ENCODE peak calls at places on chromosomes 16 and 17, in eight cellular contexts. B is aorta, Q is substantia nigra, N is colonic mucosa, P is lung, T is heart right ventricle, A is body of pancreas, U is esophagus squamous epithelium. O is an unnamed sample.

GRCh38 chr17:46167826-46168569 is 25.2 kb downstream of the KANSL1 start:
- DNase-seq in A (no peak), B (no peak), P (no peak), Q (no peak), N (no peak), T (no peak), U (no peak), O (no peak)

GRCh38 chr17:47180337-47180736 is 8.8 kb downstream of the CDC27 start:
- DNase-seq in T (no peak), N (no peak), A (no peak), U (no peak), P (no peak), Q (no peak), B (no peak), O (no peak)

GRCh38 chr17:5249615-5250014 is 15.0 kb upstream of the SCIMP start:
- DNase-seq in B (peak), A (peak), N (peak), Q (peak), U (no peak), P (peak), T (no peak), O (no peak)

GRCh38 chr17:549197-550040 is 165.2 kb downstream of the VPS53 start:
- DNase-seq in T (no peak), U (no peak), Q (no peak), B (no peak), N (no peak), A (no peak), P (no peak), O (no peak)

GRCh38 chr17:21028192-21028591 is 14.6 kb downstream of the USP22 start:
- DNase-seq in P (no peak), N (no peak), T (no peak), Q (no peak), B (no peak), A (no peak), U (no peak), O (peak)

GRCh38 chr17:63516910-63517824 is 6.0 kb upstream of the KCNH6 start:
- DNase-seq in Q (no peak), T (no peak), B (no peak), A (no peak), P (no peak), U (no peak), N (no peak), O (no peak)

GRCh38 chr16:58002411-58002790 is 1.2 kb downstream of the USB1 start:
- DNase-seq in P (no peak), U (no peak), T (no peak), B (no peak), Q (no peak), N (no peak), A (no peak), O (no peak)

GRCh38 chr16:55113195-55113594 is 182.5 kb downstream of the IRX5 start:
- DNase-seq in T (no peak), Q (no peak), N (no peak), P (no peak), A (no peak), U (no peak), B (no peak), O (no peak)

GRCh38 chr17:14437176-14437575 is 136.3 kb downstream of the HS3ST3B1 start:
- DNase-seq in T (no peak), U (no peak), N (no peak), A (no peak), B (no peak), Q (no peak), P (no peak), O (no peak)

GRCh38 chr16:21560462-21560861 is 38.9 kb upstream of the METTL9 start:
- DNase-seq in B (no peak), Q (no peak), P (no peak), U (no peak), A (no peak), T (no peak), N (no peak), O (no peak)

GRCh38 chr16:51155901-51156810 is 5.1 kb upstream of the SALL1 start:
- DNase-seq in P (no peak), U (no peak), T (no peak), A (no peak), N (no peak), B (no peak), Q (no peak), O (no peak)

GRCh38 chr16:48531011-48531962 is 78.7 kb downstream of the N4BP1 start:
- DNase-seq in P (no peak), U (no peak), T (peak), Q (no peak), N (no peak), B (no peak), A (no peak), O (no peak)

GRCh38 chr16:88816736-88817535 is 5.2 kb upstream of the APRT start:
- DNase-seq in A (no peak), P (no peak), N (no peak), Q (no peak), B (no peak), T (no peak), U (no peak), O (no peak)

GRCh38 chr17:19876524-19877161 is 8.9 kb upstream of the ULK2 start:
- DNase-seq in P (peak), A (peak), Q (no peak), N (peak), T (peak), B (peak), U (no peak), O (peak)

GRCh38 chr17:60167095-60167741 is 17.4 kb downstream of the CA4 start:
- DNase-seq in P (no peak), Q (no peak), N (peak), B (peak), T (no peak), A (peak), U (no peak), O (peak)

GRCh38 chr17:66381701-66382362 is 79.4 kb downstream of the PRKCA start:
- DNase-seq in T (no peak), P (no peak), B (no peak), A (no peak), N (no peak), U (no peak), Q (no peak), O (no peak)

GRCh38 chr16:49474741-49475140 is 101.1 kb downstream of the C16orf78 start:
- DNase-seq in A (no peak), B (peak), P (no peak), U (no peak), Q (no peak), N (no peak), T (no peak), O (no peak)

GRCh38 chr16:56401482-56401881 is 23.9 kb downstream of the AMFR start:
- DNase-seq in T (no peak), A (no peak), U (no peak), P (no peak), N (no peak), Q (no peak), B (no peak), O (no peak)

GRCh38 chr17:38868095-38868967 is 1.5 kb upstream of the LASP1 start:
- DNase-seq in B (peak), U (no peak), N (peak), T (peak), P (peak), A (peak), Q (no peak), O (no peak)

GRCh38 chr17:58568050-58568830 is 53.8 kb upstream of the MTMR4 start:
- DNase-seq in B (no peak), U (no peak), Q (no peak), P (no peak), N (no peak), A (no peak), T (no peak), O (no peak)

GRCh38 chr17:58570758-58571157 is 56.3 kb upstream of the MTMR4 start:
- DNase-seq in A (no peak), B (no peak), P (no peak), U (no peak), T (no peak), Q (no peak), N (no peak), O (no peak)

GRCh38 chr17:58565389-58566311 is 51.2 kb upstream of the MTMR4 start:
- DNase-seq in T (no peak), Q (no peak), B (no peak), P (no peak), A (no peak), U (no peak), N (no peak), O (no peak)

GRCh38 chr17:58572846-58573245 is 58.4 kb upstream of the MTMR4 start:
- DNase-seq in U (no peak), B (no peak), T (no peak), A (no peak), Q (no peak), P (no peak), N (no peak), O (no peak)

GRCh38 chr17:58569216-58569615 is 54.8 kb upstream of the MTMR4 start:
- DNase-seq in T (no peak), N (no peak), A (no peak), U (no peak), Q (no peak), B (no peak), P (no peak), O (no peak)
- H3K27ac ChIP-seq in T (no peak), N (no peak), A (no peak), U (no peak), Q (no peak), B (no peak), P (no peak), O (no peak)

DNA sequence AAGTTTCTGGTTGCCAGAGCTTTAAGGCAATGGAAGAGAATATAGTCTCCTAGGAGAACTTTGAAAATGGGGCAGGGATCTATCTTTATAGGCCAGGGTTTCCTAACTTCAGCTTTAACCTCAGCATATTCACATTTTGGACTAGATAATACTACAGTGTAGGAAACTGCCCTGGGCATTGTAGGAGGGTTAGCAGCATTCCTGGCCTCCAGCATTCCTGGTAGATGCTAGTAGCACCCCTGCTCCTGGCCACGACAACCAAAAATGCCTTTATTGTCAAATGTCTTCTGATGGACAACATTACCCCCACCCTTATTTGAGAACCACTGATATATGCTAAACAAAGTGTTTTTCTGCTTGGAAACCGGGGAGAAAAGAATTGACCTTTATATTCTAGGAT is 27.8 kb upstream of the MYO18A start:
- DNase-seq in P (no peak), Q (no peak), N (no peak), T (no peak), A (no peak), U (no peak), B (no peak), O (no peak)
- H3K27ac ChIP-seq in P (no peak), Q (peak), N (no peak), T (no peak), A (no peak), U (no peak), B (no peak), O (no peak)

GRCh38 chr16:8675183-8676159 is 1.1 kb downstream of the ABAT start:
- DNase-seq in B (no peak), A (peak), U (no peak), T (no peak), Q (no peak), P (no peak), N (no peak), O (peak)
- H3K27ac ChIP-seq in B (no peak), A (peak), U (no peak), T (no peak), Q (no peak), P (no peak), N (no peak), O (no peak)

GRCh38 chr17:81116704-81117103 is 48.6 kb upstream of the PVALEF start:
- DNase-seq in Q (no peak), P (no peak), U (no peak), A (no peak), N (no peak), T (no peak), B (no peak), O (peak)

GRCh38 chr17:81120149-81120484 is 45.2 kb upstream of the PVALEF start:
- DNase-seq in N (no peak), A (no peak), T (no peak), U (no peak), P (no peak), B (no peak), Q (no peak), O (no peak)

GRCh38 chr17:81117672-81118198 is 47.6 kb upstream of the PVALEF start:
- DNase-seq in A (no peak), P (no peak), B (no peak), N (no peak), U (no peak), T (no peak), Q (no peak), O (no peak)

GRCh38 chr17:81119223-81120148 is 45.8 kb upstream of the PVALEF start:
- DNase-seq in U (peak), A (peak), T (peak), Q (peak), B (peak), N (peak), P (peak), O (peak)

GRCh38 chr17:81118308-81119221 is 46.7 kb upstream of the PVALEF start:
- DNase-seq in Q (no peak), N (no peak), B (no peak), P (no peak), A (no peak), U (no peak), T (no peak), O (no peak)
- H3K27ac ChIP-seq in Q (peak), N (no peak), B (no peak), P (peak), A (no peak), U (no peak), T (no peak), O (no peak)

DNA sequence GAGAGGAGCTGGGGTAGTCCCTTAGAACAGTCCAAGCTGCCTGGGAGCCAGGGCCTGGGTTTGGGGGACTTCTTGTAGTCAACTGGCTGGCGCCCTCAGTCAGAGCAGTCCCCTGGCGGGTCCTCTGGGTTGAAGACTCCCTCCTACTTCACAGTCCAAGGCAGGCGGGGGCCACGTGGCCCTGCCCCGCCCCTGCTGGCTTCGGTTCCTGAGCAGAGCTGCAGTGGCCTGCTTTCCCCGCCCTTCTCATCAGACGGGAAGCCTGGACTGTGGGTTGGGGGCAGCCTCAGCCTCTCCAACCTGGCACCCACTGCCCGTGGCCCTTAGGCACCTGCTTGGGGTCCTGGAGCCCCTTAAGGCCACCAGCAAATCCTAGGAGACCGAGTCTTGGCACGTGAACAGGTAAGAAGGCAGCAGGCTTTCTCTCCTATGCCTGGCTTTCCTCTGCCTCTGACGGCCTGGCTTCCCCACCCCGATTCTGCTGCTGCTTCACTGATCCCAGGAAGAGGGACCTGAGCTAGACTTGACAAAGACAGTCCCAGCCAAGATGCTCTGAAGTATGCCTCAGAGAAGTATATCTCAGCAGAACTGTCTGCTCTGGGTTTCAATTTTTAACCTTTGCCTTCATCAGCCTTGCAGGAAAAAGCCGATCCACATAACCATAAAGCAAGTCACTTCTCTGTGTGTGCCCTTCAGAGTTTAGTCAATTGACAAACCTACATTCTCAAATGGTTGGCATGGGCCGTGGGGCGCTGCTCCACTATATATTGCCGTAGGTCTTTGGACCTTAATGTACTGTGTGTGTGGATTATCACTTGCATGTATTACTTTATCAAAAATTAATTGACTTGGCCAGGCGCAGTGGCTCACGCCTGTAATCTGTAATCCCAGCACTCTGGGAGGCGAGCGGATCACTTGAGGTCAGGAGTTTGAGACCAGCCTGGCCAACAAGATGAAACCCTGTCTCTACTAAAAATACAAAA is 56.3 kb downstream of the SF3B3 start:
- DNase-seq in U (no peak), T (peak), B (peak), A (peak), Q (no peak), P (no peak), N (peak), O (no peak)
- H3K27ac ChIP-seq in U (peak), T (no peak), B (peak), A (no peak), Q (no peak), P (no peak), N (peak), O (no peak)

DNA sequence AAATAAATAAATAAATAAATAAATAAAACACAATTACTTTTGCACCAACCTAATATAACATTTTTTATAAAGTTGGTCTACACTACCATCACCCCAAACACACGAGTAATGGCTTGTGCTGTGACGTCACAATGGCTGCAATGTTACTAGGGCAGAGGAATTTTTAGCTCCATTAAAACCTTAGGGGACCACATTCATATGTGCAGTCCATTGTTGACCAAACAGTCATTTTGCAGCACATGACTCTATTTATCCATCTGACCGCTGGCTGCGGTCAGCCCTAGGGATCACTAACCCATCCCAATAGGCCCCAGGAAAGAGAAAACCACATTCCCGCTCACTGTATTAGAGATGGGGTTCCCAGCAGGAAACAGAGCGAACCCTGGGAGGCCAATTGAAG is 9.6 kb downstream of the CDH5 start:
- DNase-seq in B (no peak), Q (no peak), U (no peak), N (no peak), P (no peak), A (no peak), T (no peak), O (peak)
- H3K27ac ChIP-seq in B (no peak), Q (no peak), U (peak), N (no peak), P (peak), A (no peak), T (no peak), O (no peak)

GRCh38 chr17:42675348-42675983 is 1.3 kb downstream of the PLEKHH3 start:
- DNase-seq in A (peak), P (no peak), T (peak), Q (no peak), U (no peak), B (no peak), N (no peak), O (no peak)
- H3K27ac ChIP-seq in A (peak), P (peak), T (peak), Q (peak), U (peak), B (peak), N (peak), O (peak)